ENCODE peak calls at places on chromosomes 13 and 19, in four cellular contexts. One of them, this sample, is unnamed.

GRCh38 chr13:21637296-21637695 is 33.3 kb upstream of the MICU2 start:
- DNase-seq in mesendoderm: no peak
- DNase-seq in H9: no peak
- DNase-seq in H1: no peak
- DNase-seq in this sample: peak

GRCh38 chr13:54733639-54734038 is 1705.0 kb downstream of the OLFM4 start:
- DNase-seq in mesendoderm: peak
- DNase-seq in H9: peak
- DNase-seq in H1: no peak
- DNase-seq in this sample: no peak

GRCh38 chr19:46746281-46746965 is at the start of gene STRN4:
- DNase-seq in mesendoderm: peak
- DNase-seq in H9: no peak
- DNase-seq in H1: peak
- DNase-seq in this sample: no peak

GRCh38 chr19:52786078-52786463 is 520 bp downstream of the ZNF600 start:
- DNase-seq in mesendoderm: no peak
- DNase-seq in H9: no peak
- DNase-seq in H1: peak
- DNase-seq in this sample: no peak

GRCh38 chr13:110307697-110308376 is 753 bp downstream of the COL4A2 start:
- DNase-seq in mesendoderm: peak
- DNase-seq in H9: peak
- DNase-seq in H1: peak
- DNase-seq in this sample: peak

GRCh38 chr13:107992542-107992941 is 222.8 kb downstream of the LIG4 start:
- DNase-seq in mesendoderm: no peak
- DNase-seq in H9: no peak
- DNase-seq in H1: no peak
- DNase-seq in this sample: no peak

GRCh38 chr19:42301646-42302204 is at the start of gene PRR19:
- DNase-seq in mesendoderm: peak
- DNase-seq in H9: no peak
- DNase-seq in H1: no peak
- DNase-seq in this sample: no peak

GRCh38 chr19:54937926-54938325 is 9.4 kb downstream of the NLRP7 start:
- DNase-seq in mesendoderm: no peak
- DNase-seq in H9: no peak
- DNase-seq in H1: no peak
- DNase-seq in this sample: no peak

GRCh38 chr19:13850910-13851753 is 25.8 kb upstream of the NANOS3 start:
- DNase-seq in mesendoderm: peak
- DNase-seq in H9: peak
- DNase-seq in H1: no peak
- DNase-seq in this sample: peak

GRCh38 chr13:113995051-113995601 is 21.2 kb upstream of the C13orf46 start:
- DNase-seq in mesendoderm: no peak
- DNase-seq in H9: no peak
- DNase-seq in H1: no peak
- DNase-seq in this sample: no peak

GRCh38 chr19:55544776-55545439 is 435 bp downstream of the SBK3 start:
- DNase-seq in mesendoderm: no peak
- DNase-seq in H9: no peak
- DNase-seq in H1: no peak
- DNase-seq in this sample: no peak

GRCh38 chr13:107289540-107289939 is 721.6 kb upstream of the ARGLU1 start:
- DNase-seq in mesendoderm: no peak
- DNase-seq in H9: no peak
- DNase-seq in H1: no peak
- DNase-seq in this sample: peak

GRCh38 chr13:59874973-59875372 is 288.8 kb downstream of the DIAPH3 start:
- DNase-seq in mesendoderm: no peak
- DNase-seq in H9: no peak
- DNase-seq in H1: no peak
- DNase-seq in this sample: no peak

GRCh38 chr13:25687622-25688225 is 315.9 kb downstream of the ATP8A2 start:
- DNase-seq in mesendoderm: no peak
- DNase-seq in H9: no peak
- DNase-seq in H1: no peak
- DNase-seq in this sample: no peak

GRCh38 chr19:9966448-9966847 is 30.1 kb upstream of the OLFM2 start:
- DNase-seq in mesendoderm: peak
- DNase-seq in H9: peak
- DNase-seq in H1: peak
- DNase-seq in this sample: no peak

GRCh38 chr13:73133536-73133935 is 74.7 kb downstream of the KLF5 start:
- DNase-seq in mesendoderm: no peak
- DNase-seq in H9: no peak
- DNase-seq in H1: no peak
- DNase-seq in this sample: no peak

GRCh38 chr19:15616183-15616582 is 1.2 kb downstream of the CYP4F8 start:
- DNase-seq in mesendoderm: no peak
- DNase-seq in H9: no peak
- DNase-seq in H1: no peak
- DNase-seq in this sample: no peak

GRCh38 chr19:33675501-33676124 is 53.9 kb downstream of the CHST8 start:
- DNase-seq in mesendoderm: no peak
- DNase-seq in H9: no peak
- DNase-seq in H1: no peak
- DNase-seq in this sample: no peak

GRCh38 chr19:52492201-52492960 is 35.1 kb upstream of the ZNF808 start:
- DNase-seq in mesendoderm: peak
- DNase-seq in H9: peak
- DNase-seq in H1: peak
- DNase-seq in this sample: no peak

GRCh38 chr19:18223860-18224524 is 2.2 kb downstream of the PDE4C start:
- DNase-seq in mesendoderm: peak
- DNase-seq in H9: peak
- DNase-seq in H1: peak
- DNase-seq in this sample: no peak

GRCh38 chr19:58570770-58571574 is 2.2 kb downstream of the MZF1 start:
- DNase-seq in mesendoderm: no peak
- DNase-seq in H9: no peak
- DNase-seq in H1: no peak
- DNase-seq in this sample: no peak

GRCh38 chr19:56750658-56751057 is 79.1 kb upstream of the ZNF835 start:
- DNase-seq in mesendoderm: no peak
- DNase-seq in H9: no peak
- DNase-seq in H1: no peak
- DNase-seq in this sample: no peak

GRCh38 chr13:81639984-81640582 is 1299.2 kb upstream of the SPRY2 start:
- DNase-seq in mesendoderm: no peak
- DNase-seq in H9: no peak
- DNase-seq in H1: peak
- DNase-seq in this sample: no peak

GRCh38 chr13:50081106-50081898 is 66.1 kb downstream of the KCNRG start:
- DNase-seq in mesendoderm: peak
- DNase-seq in H9: peak
- DNase-seq in H1: peak
- DNase-seq in this sample: no peak

GRCh38 chr13:20825476-20825875 is 51.7 kb upstream of the EEF1AKMT1 start:
- DNase-seq in mesendoderm: no peak
- DNase-seq in H9: no peak
- DNase-seq in H1: no peak
- DNase-seq in this sample: peak

GRCh38 chr13:112686987-112687386 is 2.9 kb upstream of the ATP11A start:
- DNase-seq in mesendoderm: no peak
- DNase-seq in H9: peak
- DNase-seq in H1: peak
- DNase-seq in this sample: no peak

GRCh38 chr13:31982540-31982939 is 49.0 kb upstream of the FRY start:
- DNase-seq in mesendoderm: no peak
- DNase-seq in H9: no peak
- DNase-seq in H1: no peak
- DNase-seq in this sample: peak
- H3K56ac ChIP-seq in mesendoderm: no peak
- H3K56ac ChIP-seq in H9: no peak
- H3K56ac ChIP-seq in H1: no peak
- H3K56ac ChIP-seq in this sample: no peak

GRCh38 chr19:34984287-34984686 is 15.8 kb upstream of the GRAMD1A start:
- DNase-seq in mesendoderm: no peak
- DNase-seq in H9: no peak
- DNase-seq in H1: no peak
- DNase-seq in this sample: no peak
- H3K56ac ChIP-seq in mesendoderm: no peak
- H3K56ac ChIP-seq in H9: no peak
- H3K56ac ChIP-seq in H1: no peak
- H3K56ac ChIP-seq in this sample: no peak

DNA sequence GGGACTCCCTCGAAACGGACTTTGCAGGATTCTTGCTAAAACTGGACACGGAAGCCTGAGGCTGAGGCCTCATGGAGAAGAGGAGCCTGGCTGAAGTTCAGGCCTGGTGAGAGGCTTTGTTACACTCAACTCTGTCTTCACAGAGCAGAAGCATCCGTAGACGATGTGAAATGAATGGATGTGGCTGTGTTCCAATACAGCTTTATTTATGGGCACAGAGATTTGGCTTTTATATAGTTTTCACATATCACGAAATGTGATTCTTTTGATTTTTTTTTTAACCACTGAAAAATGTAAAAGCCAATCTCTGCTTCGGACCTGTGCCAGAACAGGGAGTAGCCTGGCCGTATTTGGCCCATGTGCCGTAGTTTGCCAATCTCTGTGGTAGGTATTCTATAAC is 171.4 kb upstream of the RNF113B start:
- DNase-seq in mesendoderm: no peak
- DNase-seq in H9: no peak
- DNase-seq in H1: no peak
- DNase-seq in this sample: no peak
- H3K56ac ChIP-seq in mesendoderm: no peak
- H3K56ac ChIP-seq in H9: no peak
- H3K56ac ChIP-seq in H1: no peak
- H3K56ac ChIP-seq in this sample: no peak

GRCh38 chr19:5131031-5131865 is 162.3 kb downstream of the KDM4B start:
- DNase-seq in mesendoderm: no peak
- DNase-seq in H9: no peak
- DNase-seq in H1: no peak
- DNase-seq in this sample: no peak

GRCh38 chr19:5129691-5130090 is 160.8 kb downstream of the KDM4B start:
- DNase-seq in mesendoderm: no peak
- DNase-seq in H9: no peak
- DNase-seq in H1: no peak
- DNase-seq in this sample: no peak

GRCh38 chr19:5131866-5132561 is 163.1 kb downstream of the KDM4B start:
- DNase-seq in mesendoderm: peak
- DNase-seq in H9: no peak
- DNase-seq in H1: no peak
- DNase-seq in this sample: no peak

GRCh38 chr19:5128932-5129389 is 160.0 kb downstream of the KDM4B start:
- DNase-seq in mesendoderm: no peak
- DNase-seq in H9: no peak
- DNase-seq in H1: no peak
- DNase-seq in this sample: no peak

DNA sequence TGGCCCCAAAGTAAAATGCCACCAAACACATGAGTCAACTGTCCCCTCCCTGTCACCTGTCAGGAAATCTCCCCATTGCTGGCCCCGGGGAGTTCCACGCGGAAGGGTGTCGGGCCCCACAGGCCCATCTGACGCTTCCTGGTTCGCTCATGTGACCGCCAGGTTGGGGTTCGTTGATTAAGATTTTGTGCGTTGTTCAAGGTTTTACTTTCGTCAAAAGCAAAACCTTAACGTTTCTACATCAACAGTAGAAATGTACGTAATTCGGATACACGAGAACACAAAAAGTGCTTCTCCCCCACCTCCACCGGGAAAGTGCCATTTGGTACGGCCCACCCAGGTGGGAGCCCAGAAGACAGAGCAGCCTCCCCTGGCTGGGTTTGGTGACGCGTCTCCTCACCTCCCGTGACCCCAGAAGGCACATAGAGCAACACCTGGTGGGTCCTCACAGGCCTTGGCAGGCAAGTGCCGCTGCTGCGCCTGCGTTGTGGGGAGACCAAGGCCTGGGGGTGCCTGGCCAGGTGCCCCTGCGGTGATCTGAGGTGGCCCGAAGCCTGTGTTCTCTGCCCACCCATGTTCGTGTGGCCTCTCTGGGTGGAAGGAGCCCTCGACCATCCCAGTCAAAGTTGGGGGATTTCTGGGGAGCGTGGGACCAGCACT is 161.6 kb downstream of the KDM4B start:
- DNase-seq in mesendoderm: no peak
- DNase-seq in H9: no peak
- DNase-seq in H1: no peak
- DNase-seq in this sample: no peak
- H3K56ac ChIP-seq in mesendoderm: peak
- H3K56ac ChIP-seq in H9: no peak
- H3K56ac ChIP-seq in H1: no peak
- H3K56ac ChIP-seq in this sample: no peak

GRCh38 chr19:7595466-7596133 is at the start of gene CAMSAP3:
- DNase-seq in mesendoderm: peak
- DNase-seq in H9: peak
- DNase-seq in H1: peak
- DNase-seq in this sample: no peak

GRCh38 chr19:7590256-7590655 is 5.4 kb upstream of the CAMSAP3 start:
- DNase-seq in mesendoderm: no peak
- DNase-seq in H9: no peak
- DNase-seq in H1: no peak
- DNase-seq in this sample: no peak

DNA sequence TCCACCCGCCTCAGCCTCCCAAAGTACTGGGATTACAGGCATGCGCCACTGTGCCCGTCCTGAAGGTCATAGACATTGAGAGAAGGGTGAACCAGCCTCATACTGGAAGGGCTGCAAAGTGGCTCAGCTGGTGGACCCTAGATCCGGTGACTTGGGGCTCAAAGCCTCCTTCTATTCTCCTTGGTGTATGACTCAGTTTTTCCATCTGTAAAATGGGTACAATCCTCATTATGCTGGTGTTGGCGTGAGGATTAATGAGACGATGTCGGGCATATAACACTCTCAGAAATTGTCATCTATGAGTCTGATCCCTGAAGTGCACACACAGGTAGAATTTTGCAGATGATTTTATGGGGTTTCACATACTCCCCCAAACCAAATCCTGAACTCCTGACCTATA is 5.8 kb upstream of the CAMSAP3 start:
- DNase-seq in mesendoderm: no peak
- DNase-seq in H9: no peak
- DNase-seq in H1: no peak
- DNase-seq in this sample: no peak
- H3K56ac ChIP-seq in mesendoderm: no peak
- H3K56ac ChIP-seq in H9: no peak
- H3K56ac ChIP-seq in H1: no peak
- H3K56ac ChIP-seq in this sample: no peak

GRCh38 chr13:36789730-36790129 is 29.3 kb upstream of the RFXAP start:
- DNase-seq in mesendoderm: no peak
- DNase-seq in H9: no peak
- DNase-seq in H1: no peak
- DNase-seq in this sample: no peak

GRCh38 chr13:36801035-36801434 is 18.0 kb upstream of the RFXAP start:
- DNase-seq in mesendoderm: no peak
- DNase-seq in H9: no peak
- DNase-seq in H1: no peak
- DNase-seq in this sample: no peak

GRCh38 chr13:36796052-36796451 is 23.0 kb upstream of the RFXAP start:
- DNase-seq in mesendoderm: no peak
- DNase-seq in H9: no peak
- DNase-seq in H1: no peak
- DNase-seq in this sample: no peak

GRCh38 chr13:36795463-36795862 is 23.6 kb upstream of the RFXAP start:
- DNase-seq in mesendoderm: peak
- DNase-seq in H9: peak
- DNase-seq in H1: peak
- DNase-seq in this sample: no peak
- H3K56ac ChIP-seq in mesendoderm: no peak
- H3K56ac ChIP-seq in H9: no peak
- H3K56ac ChIP-seq in H1: no peak
- H3K56ac ChIP-seq in this sample: no peak

GRCh38 chr13:40600145-40600751 is 66.2 kb downstream of the FOXO1 start:
- DNase-seq in mesendoderm: no peak
- DNase-seq in H9: no peak
- DNase-seq in H1: no peak
- DNase-seq in this sample: no peak
- H3K56ac ChIP-seq in mesendoderm: no peak
- H3K56ac ChIP-seq in H9: no peak
- H3K56ac ChIP-seq in H1: no peak
- H3K56ac ChIP-seq in this sample: no peak